ENCODE peak calls at places on chromosome 1, in four cellular contexts. B, O, E and T are unnamed samples.

GRCh38 chr1:111204211-111204883 is 3.9 kb upstream of the DENND2D start:
- DNase-seq in B (no peak), O (no peak), E (peak; percentile 77), T (peak; percentile 69)

GRCh38 chr1:155695107-155695506 is 6.2 kb downstream of the DAP3 start:
- DNase-seq in B (no peak), O (no peak), E (no peak), T (no peak)

GRCh38 chr1:65310078-65310587 is 790 bp downstream of the DNAJC6 start:
- DNase-seq in B (peak; percentile 77), O (no peak), E (no peak), T (no peak)

GRCh38 chr1:242129103-242129502 is 130.2 kb upstream of the MAP1LC3C start:
- DNase-seq in B (no peak), O (no peak), E (no peak), T (no peak)

GRCh38 chr1:32736812-32737791 is 34.5 kb upstream of the SYNC start:
- DNase-seq in B (no peak), O (no peak), E (no peak), T (no peak)

GRCh38 chr1:116951175-116951935 is 41.6 kb downstream of the PTGFRN start:
- DNase-seq in B (no peak), O (no peak), E (no peak), T (no peak)

GRCh38 chr1:2229921-2230700 is 2.0 kb downstream of the SKI start:
- DNase-seq in B (peak; percentile 27), O (no peak), E (no peak), T (no peak)

GRCh38 chr1:181255270-181255929 is 166.9 kb downstream of the IER5 start:
- DNase-seq in B (no peak), O (no peak), E (no peak), T (no peak)

GRCh38 chr1:223273511-223273910 is 90.5 kb downstream of the SUSD4 start:
- DNase-seq in B (no peak), O (no peak), E (no peak), T (no peak)

GRCh38 chr1:223271085-223271781 is 92.7 kb downstream of the SUSD4 start:
- DNase-seq in B (no peak), O (no peak), E (no peak), T (no peak)

GRCh38 chr1:223270155-223270554 is 93.8 kb downstream of the SUSD4 start:
- DNase-seq in B (no peak), O (no peak), E (no peak), T (no peak)

GRCh38 chr1:223276029-223276428 is 87.9 kb downstream of the SUSD4 start:
- DNase-seq in B (no peak), O (no peak), E (no peak), T (no peak)
- TF ChIP-seq SPI1 in B (no peak), O (no peak), E (no peak), T (no peak)

GRCh38 chr1:21585037-21585436 is 75.8 kb downstream of the ALPL start:
- DNase-seq in B (no peak), O (no peak), E (no peak), T (no peak)
- TF ChIP-seq SPI1 in B (no peak), O (no peak), E (no peak), T (no peak)

DNA sequence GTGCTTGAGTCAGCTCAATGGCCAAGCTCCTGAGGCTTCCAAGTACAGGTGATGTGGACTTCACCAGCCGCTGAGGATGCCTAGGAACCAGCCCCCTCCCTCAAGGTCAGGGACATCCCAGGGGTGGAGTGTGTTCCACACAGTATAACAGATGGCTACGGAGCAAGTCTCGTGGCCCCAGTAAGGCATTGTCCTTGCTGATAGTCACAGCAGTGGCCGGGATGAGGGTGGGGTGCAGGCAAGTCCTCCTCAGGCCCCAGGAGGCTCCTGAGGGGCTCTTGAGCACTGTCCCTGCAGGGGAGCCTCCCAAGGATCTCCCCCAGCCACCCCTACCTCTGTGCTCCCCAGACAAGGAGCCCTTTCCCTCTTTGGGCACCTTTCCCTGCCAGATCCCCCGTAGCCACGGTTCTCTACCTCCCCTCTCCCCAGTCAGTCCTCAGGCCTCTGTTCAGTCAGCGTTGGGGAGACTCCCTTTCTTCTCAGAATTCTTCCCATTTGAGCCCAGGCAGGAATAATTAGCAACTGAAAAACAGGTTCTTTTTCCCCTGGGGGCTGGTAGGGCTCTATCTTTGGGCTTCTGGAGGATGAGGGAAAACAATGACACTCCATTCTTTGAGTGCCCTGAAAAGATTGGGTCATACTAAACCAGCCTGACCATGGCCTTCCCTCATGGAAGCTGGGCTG is 7.1 kb upstream of the THEM5 start:
- DNase-seq in B (no peak), O (no peak), E (no peak), T (no peak)
- TF ChIP-seq SPI1 in B (no peak), O (no peak), E (no peak), T (no peak)

DNA sequence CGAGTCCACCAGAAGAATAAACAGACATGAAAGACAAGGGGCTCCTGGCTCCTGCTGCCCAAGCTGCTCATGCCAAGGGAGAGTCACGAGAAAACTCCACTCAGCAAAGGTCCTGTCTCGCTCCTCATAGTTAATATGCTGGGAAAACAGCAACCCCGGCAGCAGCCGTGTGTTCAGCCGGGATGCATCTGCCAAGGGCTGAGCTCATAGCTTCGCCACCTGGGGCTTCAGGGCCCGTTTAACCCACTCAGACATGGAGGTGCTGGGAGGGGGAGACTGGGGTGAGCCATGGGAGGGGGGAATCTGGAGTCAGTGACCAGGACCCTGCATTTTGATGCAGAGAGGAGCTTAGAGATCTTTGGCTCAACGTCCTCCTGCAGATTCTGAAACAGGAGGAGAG is 283.4 kb downstream of the PTPRU start:
- DNase-seq in B (no peak), O (no peak), E (no peak), T (no peak)
- TF ChIP-seq SPI1 in B (no peak), O (no peak), E (no peak), T (no peak)

GRCh38 chr1:16048573-16049189 is 5.1 kb downstream of the CLCNKB start:
- DNase-seq in B (peak; percentile 87), O (no peak), E (no peak), T (no peak)
- TF ChIP-seq SPI1 in B (no peak), O (no peak), E (no peak), T (no peak)

DNA sequence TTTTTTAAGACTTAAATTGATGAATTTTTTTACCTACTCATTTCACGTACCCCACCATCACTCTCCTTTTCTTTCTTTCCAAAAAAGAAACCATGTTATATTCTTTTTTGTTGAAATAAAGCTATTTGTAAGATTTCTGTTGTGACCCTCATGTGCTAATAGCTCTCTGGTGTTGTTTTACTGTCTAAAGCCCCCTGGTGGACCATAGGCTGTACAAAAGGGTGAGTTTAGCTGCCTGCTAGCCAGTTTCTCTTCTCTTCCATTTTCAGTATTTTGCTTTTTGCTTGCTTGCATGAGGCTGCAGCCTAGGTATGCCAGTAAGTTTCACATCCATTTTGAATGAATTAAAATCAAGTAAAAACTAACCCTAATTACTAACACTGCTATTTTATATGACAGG is 15.6 kb upstream of the VAMP3 start:
- DNase-seq in B (peak; percentile 28), O (no peak), E (no peak), T (no peak)
- TF ChIP-seq SPI1 in B (no peak), O (no peak), E (no peak), T (no peak)

GRCh38 chr1:5501206-5501980 is 490.8 kb downstream of the NPHP4 start:
- DNase-seq in B (no peak), O (no peak), E (no peak), T (no peak)
- TF ChIP-seq SPI1 in B (no peak), O (no peak), E (no peak), T (no peak)